ENCODE peak calls at places on chromosomes 3 and 15, in five cellular contexts. V is LHCN-M2; J is SJSA1; X is amniotic stem cell; P is activated effector memory CD4-positive, alpha-beta T cell treated with Interleukin-2 at 50 U/mL for 16 hours. F is an unnamed sample.

GRCh38 chr15:31297880-31298456 is 28.7 kb upstream of the KLF13 start:
- DNase-seq in X (no peak), V (no peak), P (no peak), J (no peak), F (no peak)

GRCh38 chr3:13233487-13234154 is 160.4 kb upstream of the IQSEC1 start:
- DNase-seq in J (no peak), X (no peak), V (no peak), P (no peak), F (no peak)

GRCh38 chr3:128683957-128684356 is 33.3 kb upstream of the RPN1 start:
- DNase-seq in X (no peak), V (no peak), P (no peak), J (no peak), F (no peak)

GRCh38 chr3:46087871-46088270 is 60.6 kb upstream of the XCR1 start:
- DNase-seq in X (no peak), V (peak; percentile 63), J (no peak), P (no peak), F (peak; percentile 71)

GRCh38 chr3:94967196-94967595 is 904.3 kb downstream of the NSUN3 start:
- DNase-seq in V (no peak), J (no peak), X (no peak), P (no peak), F (no peak)

GRCh38 chr3:177195242-177195940 is 1.9 kb downstream of the TBL1XR1 start:
- DNase-seq in J (no peak), P (no peak), V (peak; percentile 19), X (no peak), F (peak; percentile 22)

GRCh38 chr15:26102988-26103387 is 239.9 kb upstream of the ATP10A start:
- DNase-seq in J (no peak), X (no peak), V (no peak), P (no peak), F (no peak)

GRCh38 chr15:61983087-61983486 is 77.2 kb downstream of the VPS13C start:
- DNase-seq in V (no peak), X (no peak), J (no peak), P (no peak), F (no peak)

GRCh38 chr3:58993547-58993946 is 56.3 kb downstream of the CFAP20DC start:
- DNase-seq in P (no peak), X (no peak), J (no peak), V (no peak), F (no peak)

GRCh38 chr15:59301527-59301926 is 71.1 kb downstream of the MYO1E start:
- DNase-seq in X (no peak), P (no peak), J (no peak), V (no peak), F (no peak)

GRCh38 chr3:57397175-57398026 is 104.9 kb upstream of the ASB14 start:
- DNase-seq in X (no peak), J (peak; percentile 38), V (peak; percentile 46), P (peak; percentile 36), F (peak; percentile 53)

GRCh38 chr3:32571192-32571485 is 481 bp upstream of the DYNC1LI1 start:
- DNase-seq in V (no peak), X (no peak), P (no peak), J (no peak), F (no peak)

GRCh38 chr3:42655980-42656679 is 2.6 kb downstream of the ZBTB47 start:
- DNase-seq in V (peak; percentile 42), P (no peak), J (no peak), X (no peak), F (peak; percentile 48)

GRCh38 chr15:84402856-84403608 is 167.5 kb downstream of the GOLGA6L4 start:
- DNase-seq in X (no peak), P (no peak), J (peak; percentile 38), V (no peak), F (no peak)

GRCh38 chr15:29750754-29751153 is 71.5 kb downstream of the TJP1 start:
- DNase-seq in J (no peak), X (no peak), V (no peak), P (no peak), F (no peak)

GRCh38 chr3:42906085-42906904 is at the start of gene ZNF662:
- DNase-seq in V (peak; percentile 31), X (no peak), J (no peak), P (no peak), F (no peak)

F was measured in HCEC 1CT.